ENCODE peak calls at places on chromosome 5, in six cellular contexts. Z is mesenchymal stem cell, K is gastrocnemius medialis, E is neuronal stem cell, Y is Karpas-422, I is GM23248. P is an unnamed sample.

GRCh38 chr5:59760798-59761348 is 132.7 kb downstream of the PDE4D start:
- DNase-seq in Z (peak; percentile 92), K (no peak), E (no peak), Y (no peak), I (peak; percentile 84), P (no peak)

GRCh38 chr5:155402927-155403645 is 389.5 kb downstream of the KIF4B start:
- DNase-seq in Z (no peak), K (no peak), E (no peak), Y (no peak), I (no peak), P (no peak)

GRCh38 chr5:68424799-68425537 is 209.4 kb downstream of the PIK3R1 start:
- DNase-seq in Z (peak; percentile 52), K (no peak), E (no peak), Y (no peak), I (peak; percentile 77), P (no peak)

GRCh38 chr5:142543951-142544753 is 141.7 kb downstream of the FGF1 start:
- DNase-seq in Z (peak; percentile 62), K (no peak), E (no peak), Y (no peak), I (peak; percentile 24), P (no peak)

GRCh38 chr5:141001466-141001853 is 35.2 kb downstream of the PCDHAC2 start:
- DNase-seq in Z (peak; percentile 31), K (no peak), E (no peak), Y (no peak), I (no peak), P (no peak)

GRCh38 chr5:38765461-38765861 is 80.4 kb upstream of the OSMR start:
- DNase-seq in Z (no peak), K (no peak), E (no peak), Y (no peak), I (no peak), P (no peak)

GRCh38 chr5:35869705-35870277 is 13.1 kb downstream of the IL7R start:
- DNase-seq in Z (no peak), K (no peak), E (no peak), Y (no peak), I (no peak), P (no peak)

GRCh38 chr5:132017738-132018625 is 6.5 kb upstream of the ACSL6 start:
- DNase-seq in Z (no peak), K (no peak), E (no peak), Y (no peak), I (no peak), P (no peak)

GRCh38 chr5:169494383-169495251 is 89.0 kb upstream of the SPDL1 start:
- DNase-seq in Z (no peak), K (no peak), E (no peak), Y (no peak), I (peak; percentile 24), P (no peak)

GRCh38 chr5:111172504-111172903 is 51.7 kb upstream of the CAMK4 start:
- DNase-seq in Z (no peak), K (no peak), E (no peak), Y (no peak), I (no peak), P (no peak)

GRCh38 chr5:167451091-167451490 is 840.4 kb upstream of the WWC1 start:
- DNase-seq in Z (no peak), K (no peak), E (no peak), Y (no peak), I (peak; percentile 69), P (no peak)

GRCh38 chr5:154190652-154191304 is at the start of gene GALNT10:
- DNase-seq in Z (peak; percentile 68), K (peak; percentile 18), E (peak; percentile 54), Y (peak; percentile 86), I (peak; percentile 90), P (peak; percentile 76)

GRCh38 chr5:154193176-154193575 is 2.6 kb downstream of the GALNT10 start:
- DNase-seq in Z (no peak), K (no peak), E (no peak), Y (no peak), I (peak; percentile 35), P (no peak)

GRCh38 chr5:154193636-154194035 is 3.1 kb downstream of the GALNT10 start:
- DNase-seq in Z (no peak), K (no peak), E (no peak), Y (no peak), I (peak; percentile 61), P (no peak)

GRCh38 chr5:154189819-154190651 is 498 bp upstream of the GALNT10 start:
- DNase-seq in Z (peak; percentile 78), K (peak; percentile 55), E (peak; percentile 76), Y (peak; percentile 87), I (peak; percentile 93), P (no peak)

GRCh38 chr5:154191467-154192261 is 1.1 kb downstream of the GALNT10 start:
- DNase-seq in Z (peak; percentile 62), K (no peak), E (no peak), Y (peak; percentile 46), I (peak; percentile 70), P (no peak)
- H3K4me3 ChIP-seq in Z (peak overlapping the region; percentile 78), K (peak overlapping the region; percentile 33), E (peak overlapping the region; percentile 75), Y (no peak overlapping the region), I (peak overlapping the region; percentile 87), P (peak overlapping the region; percentile 80)

GRCh38 chr5:34659168-34659567 is 3.0 kb downstream of the RAI14 start:
- DNase-seq in Z (no peak), K (no peak), E (no peak), Y (no peak), I (no peak), P (no peak)

GRCh38 chr5:34656001-34656699 is at the start of gene RAI14:
- DNase-seq in Z (peak; percentile 82), K (peak; percentile 28), E (peak; percentile 80), Y (no peak), I (peak; percentile 91), P (peak; percentile 40)

GRCh38 chr5:34656700-34657549 is 797 bp downstream of the RAI14 start:
- DNase-seq in Z (no peak), K (no peak), E (no peak), Y (no peak), I (peak; percentile 74), P (no peak)

GRCh38 chr5:34658023-34658422 is 1.9 kb downstream of the RAI14 start:
- DNase-seq in Z (peak; percentile 53), K (no peak), E (no peak), Y (no peak), I (peak; percentile 64), P (no peak)

DNA sequence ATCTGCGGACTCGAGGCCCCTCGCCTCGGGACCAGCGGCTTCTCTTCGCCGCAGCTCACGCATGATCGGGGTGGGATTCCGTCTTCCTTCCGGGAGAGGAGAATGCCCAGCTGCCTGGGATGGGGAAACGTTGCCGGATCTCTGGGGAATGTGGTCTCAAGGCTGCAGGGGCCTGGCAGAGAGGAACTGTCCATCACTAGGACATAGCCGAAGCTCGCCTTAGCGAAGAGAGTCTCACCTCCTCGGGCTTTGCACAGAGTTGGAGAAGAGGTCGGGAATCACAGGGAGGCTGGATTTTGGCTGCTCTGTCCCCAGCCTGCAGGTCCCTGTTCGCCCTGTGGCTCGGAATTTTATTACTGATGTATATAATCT is 1.4 kb downstream of the RAI14 start:
- DNase-seq in Z (peak; percentile 72), K (no peak), E (no peak), Y (no peak), I (peak; percentile 71), P (no peak)
- H3K27ac ChIP-seq in Z (peak overlapping the region; percentile 95), K (no peak overlapping the region), E (no peak overlapping the region), Y (no peak overlapping the region), I (peak overlapping the region; percentile 94), P (peak overlapping the region; percentile 99)

GRCh38 chr5:13516195-13516594 is 428.3 kb downstream of the DNAH5 start:
- DNase-seq in Z (no peak), K (no peak), E (no peak), Y (no peak), I (no peak), P (no peak)
- H3K9me3 ChIP-seq in Z (no peaks in the 10 kb centered on the region), K (no peaks in the 10 kb centered on the region), E (no peaks in the 10 kb centered on the region), Y (peaks cover 15% of the 10 kb centered on the region), I (no peaks in the 10 kb centered on the region), P (no peaks in the 10 kb centered on the region)

DNA sequence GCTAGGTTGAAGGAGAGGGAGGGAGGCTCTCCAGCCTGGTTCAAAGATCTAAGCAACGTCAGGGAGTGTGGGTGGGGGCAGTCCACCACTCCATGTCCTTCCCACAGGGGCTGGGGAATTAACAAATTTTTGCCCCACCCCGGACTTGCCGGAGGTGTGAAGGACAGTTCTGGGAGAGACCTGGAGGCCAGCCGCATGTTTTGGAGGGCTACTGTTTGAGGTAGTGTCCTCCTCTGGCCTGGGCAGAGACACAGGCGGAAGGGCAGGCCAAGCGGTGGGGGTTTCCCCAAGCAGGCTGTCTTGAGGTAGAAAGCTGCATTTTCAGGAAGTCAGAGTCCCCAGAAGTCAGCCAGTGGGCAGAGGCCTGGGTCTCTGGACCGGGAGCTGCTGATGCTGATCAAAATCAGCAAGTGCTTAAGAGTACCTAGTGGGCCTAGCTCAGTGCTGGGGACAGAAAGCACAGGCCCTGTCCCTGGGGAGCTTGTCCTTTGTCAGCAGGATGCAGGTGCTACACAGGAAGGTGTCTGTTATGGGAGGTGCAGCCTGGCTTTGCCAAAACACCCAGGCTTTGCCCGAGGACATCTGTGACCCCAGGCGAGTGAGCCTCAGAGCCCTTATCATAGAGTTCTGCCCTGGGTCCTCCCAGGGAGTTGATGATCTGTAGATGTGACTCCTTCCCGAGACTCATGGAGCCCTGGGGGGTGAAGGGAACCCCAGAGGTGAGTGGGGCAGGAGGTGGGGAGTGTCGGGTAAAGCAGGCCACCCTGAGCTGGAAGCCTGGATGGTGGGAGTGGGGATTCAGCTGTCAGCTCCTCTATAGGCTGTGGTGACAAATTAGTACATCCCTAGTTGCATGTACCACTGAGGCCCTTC is 18.6 kb downstream of the JADE2 start:
- DNase-seq in Z (no peak), K (no peak), E (no peak), Y (peak; percentile 89), I (no peak), P (no peak)
- H3K4me3 ChIP-seq in Z (no peak overlapping the region), K (no peak overlapping the region), E (no peak overlapping the region), Y (peak overlapping the region; percentile 56), I (no peak overlapping the region), P (no peak overlapping the region)

GRCh38 chr5:172932313-172933017 is 26.8 kb upstream of the RPL26L1 start:
- DNase-seq in Z (peak; percentile 67), K (peak; percentile 60), E (peak; percentile 48), Y (peak; percentile 83), I (peak; percentile 90), P (peak; percentile 91)
- H3K27ac ChIP-seq in Z (peak overlapping the region; percentile 82), K (no peak overlapping the region), E (no peak overlapping the region), Y (no peak overlapping the region), I (peak overlapping the region; percentile 96), P (peak overlapping the region; percentile 94)

DNA sequence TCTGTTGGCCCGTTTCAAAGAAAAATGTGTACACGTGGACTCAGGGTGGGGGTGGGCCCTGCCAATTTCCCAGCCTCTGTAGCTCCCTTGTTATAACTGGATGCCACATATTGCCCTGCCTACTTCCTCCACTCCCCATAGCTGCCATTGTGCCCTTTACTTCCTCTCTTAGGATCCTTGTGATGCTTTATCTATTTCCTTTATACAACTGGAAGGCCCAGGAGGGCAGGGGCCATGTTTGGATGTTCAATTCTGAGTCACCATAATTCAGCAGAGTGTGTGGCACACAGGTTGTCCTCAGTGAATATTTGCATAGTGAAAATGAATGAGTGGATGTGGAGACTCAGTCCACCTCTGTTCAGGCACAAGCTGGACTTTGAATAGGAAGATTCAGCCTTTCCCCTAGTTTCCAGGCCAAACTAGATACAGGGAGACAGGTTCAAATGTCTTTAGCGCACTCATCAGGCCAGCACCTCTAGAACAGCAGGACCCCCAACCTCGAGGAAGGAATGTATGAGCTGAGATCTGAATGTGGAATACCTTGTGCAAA is 10.6 kb upstream of the FEM1C start:
- DNase-seq in Z (no peak), K (no peak), E (no peak), Y (no peak), I (no peak), P (no peak)
- H3K9me3 ChIP-seq in Z (no peaks in the 10 kb centered on the region), K (no peaks in the 10 kb centered on the region), E (no peaks in the 10 kb centered on the region), Y (no peaks in the 10 kb centered on the region), I (no peaks in the 10 kb centered on the region), P (no peaks in the 10 kb centered on the region)

P was measured in ascending aorta.